ENCODE peak calls at places on chromosomes 1 and 21, in six cellular contexts. L is astrocyte of the spinal cord, B is BE2C, V is stomach, K is H1, I is brain microvascular endothelial cell. O is an unnamed sample.

GRCh38 chr1:180153032-180153431 is 1.6 kb upstream of the QSOX1 start:
- DNase-seq in L (no peak), B (no peak), I (no peak), K (no peak), V (no peak), O (no peak)

GRCh38 chr1:111082421-111083192 is 57.3 kb downstream of the DRAM2 start:
- DNase-seq in V (no peak), B (no peak), I (no peak), L (peak; percentile 10), K (no peak), O (no peak)

GRCh38 chr1:119181236-119181635 is 40.8 kb upstream of the WARS2 start:
- DNase-seq in I (no peak), V (no peak), L (no peak), B (no peak), K (no peak), O (no peak)

GRCh38 chr1:111422546-111423391 is 4.8 kb downstream of the OVGP1 start:
- DNase-seq in I (no peak), L (no peak), B (no peak), K (no peak), V (peak; percentile 64), O (no peak)

GRCh38 chr1:10646347-10646861 is 150.0 kb downstream of the CASZ1 start:
- DNase-seq in I (peak; percentile 68), B (no peak), V (peak; percentile 80), K (no peak), L (peak; percentile 49), O (no peak)

GRCh38 chr21:39612233-39613028 is at the start of gene B3GALT5:
- DNase-seq in K (peak; percentile 33), L (peak; percentile 32), V (no peak), I (no peak), B (no peak), O (no peak)

GRCh38 chr1:180273066-180273465 is 43.0 kb downstream of the LHX4 start:
- DNase-seq in V (no peak), B (no peak), K (no peak), L (no peak), I (no peak), O (no peak)

GRCh38 chr1:31779687-31780086 is 15.5 kb upstream of the ADGRB2 start:
- DNase-seq in L (no peak), I (no peak), B (no peak), V (no peak), K (no peak), O (no peak)

GRCh38 chr1:23202263-23202749 is 15.0 kb downstream of the HTR1D start:
- DNase-seq in L (peak; percentile 72), I (no peak), K (no peak), B (no peak), V (no peak), O (no peak)

GRCh38 chr1:234214129-234214910 is 158.9 kb upstream of the COA6 start:
- DNase-seq in I (no peak), V (no peak), K (no peak), L (peak; percentile 24), B (no peak), O (no peak)

GRCh38 chr21:18168108-18168507 is 76.5 kb upstream of the CHODL start:
- DNase-seq in L (no peak), I (no peak), V (no peak), K (no peak), B (no peak), O (no peak)

GRCh38 chr1:194447635-194448034 is 1261.2 kb upstream of the B3GALT2 start:
- DNase-seq in K (no peak), L (peak; percentile 48), I (no peak), V (no peak), B (no peak), O (no peak)

GRCh38 chr1:222331340-222331739 is 216.6 kb downstream of the HHIPL2 start:
- DNase-seq in B (no peak), K (no peak), L (peak; percentile 72), V (no peak), I (peak; percentile 34), O (no peak)

GRCh38 chr1:236868625-236869467 is 73.8 kb downstream of the MTR start:
- DNase-seq in K (peak; percentile 27), B (peak; percentile 56), L (peak; percentile 77), V (peak; percentile 53), I (peak; percentile 52), O (peak; percentile 24)

GRCh38 chr1:223258751-223259177 is 105.2 kb downstream of the SUSD4 start:
- DNase-seq in L (peak; percentile 55), I (peak; percentile 39), V (peak; percentile 39), K (no peak), B (no peak), O (no peak)

DNA sequence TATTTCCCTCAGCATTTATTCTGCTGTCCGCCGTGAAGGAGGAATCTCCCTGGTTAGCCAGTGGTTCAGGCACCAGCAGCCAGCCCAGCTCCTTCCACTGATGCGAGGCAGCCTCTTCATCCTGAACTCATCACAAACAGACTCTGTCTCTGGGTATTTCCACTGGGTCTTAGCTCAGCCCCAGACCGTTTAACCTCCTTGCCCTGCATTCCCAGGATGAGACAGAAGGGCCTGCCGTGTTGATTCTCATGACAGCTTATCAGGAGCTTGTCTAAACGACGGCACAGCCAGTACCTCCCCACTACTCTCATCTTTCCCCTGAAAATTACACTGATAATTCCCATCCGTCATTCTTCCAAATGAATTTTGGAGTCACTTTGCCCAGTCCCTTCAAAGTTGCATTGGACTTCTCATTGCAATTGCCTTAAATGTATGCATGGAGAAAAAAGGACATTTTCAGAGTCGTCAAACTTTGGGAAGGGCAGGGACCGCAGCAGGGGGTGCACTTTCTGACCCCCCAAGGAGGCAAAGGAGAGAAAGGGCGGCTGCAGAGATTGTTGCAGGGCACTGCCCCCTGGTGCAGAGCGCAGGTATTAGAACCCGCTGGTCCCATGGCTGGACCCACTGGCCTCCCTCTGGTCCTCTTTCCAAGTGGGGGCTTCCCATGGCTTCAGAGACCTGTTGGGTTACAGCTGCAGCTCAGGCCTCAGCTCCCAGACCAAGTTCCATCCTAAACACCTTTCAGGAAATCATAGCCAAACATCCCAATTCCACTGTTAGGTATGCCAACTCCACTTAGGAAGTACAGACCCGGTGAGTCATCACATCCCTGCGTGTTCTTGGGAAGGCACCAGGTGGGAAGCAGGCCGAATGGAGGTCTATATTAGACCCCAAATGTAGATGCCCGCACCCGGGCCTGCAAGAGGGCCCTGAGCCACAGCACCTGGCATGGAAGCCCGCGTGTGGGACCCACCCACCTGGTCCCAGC is 3.7 kb upstream of the MEGF6 start:
- DNase-seq in V (peak; percentile 30), I (no peak), B (no peak), K (no peak), L (peak; percentile 6), O (no peak)
- TF ChIP-seq CTCF in V (peak; percentile 46), I (peak; percentile 80), B (peak; percentile 69), K (peak; percentile 91), L (peak; percentile 80), O (peak; percentile 47)

GRCh38 chr1:172532700-172533510 is at the start of gene SUCO:
- DNase-seq in B (peak; percentile 100), L (peak; percentile 100), V (peak; percentile 100), K (peak; percentile 97), I (peak; percentile 99), O (peak; percentile 99)
- TF ChIP-seq CTCF in B (no peak), L (no peak), V (no peak), K (peak; percentile 1), I (peak; percentile 30), O (no peak)

DNA sequence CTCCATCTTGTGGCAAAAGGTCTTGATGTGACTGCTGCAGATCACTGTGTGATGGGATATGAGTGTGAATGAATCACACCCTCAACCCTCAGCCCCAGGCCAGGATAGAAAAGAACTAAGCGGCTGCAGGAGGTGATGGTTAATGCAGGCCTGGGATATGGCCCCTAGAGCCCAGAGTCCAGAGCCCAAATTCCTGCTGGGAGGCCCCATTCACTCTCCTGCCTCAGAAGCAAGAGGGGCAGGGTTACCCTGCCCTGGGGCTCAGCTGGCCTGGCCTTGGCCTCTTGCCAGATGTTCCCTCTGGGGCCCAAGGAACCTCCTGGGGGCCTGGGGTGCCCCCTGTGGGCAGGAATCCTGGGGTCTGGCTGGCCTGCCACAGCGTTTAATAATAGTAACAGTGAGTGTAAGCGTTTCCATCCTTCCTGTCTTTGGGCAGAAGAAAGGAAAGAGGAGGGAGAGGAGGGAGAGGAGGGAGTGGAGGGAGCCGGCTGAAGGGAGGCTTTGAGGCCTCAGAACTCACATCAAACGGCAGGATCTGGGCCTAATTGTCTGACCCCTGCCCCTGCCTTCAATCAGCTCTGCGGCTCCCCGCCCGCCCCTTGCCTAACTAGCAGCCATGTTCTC is 26.2 kb downstream of the DMAP1 start:
- DNase-seq in L (peak; percentile 40), B (peak; percentile 30), I (peak; percentile 60), V (no peak), K (peak; percentile 38), O (no peak)
- TF ChIP-seq CTCF in L (peak; percentile 42), B (peak; percentile 18), I (peak; percentile 60), V (no peak), K (peak; percentile 24), O (no peak)

DNA sequence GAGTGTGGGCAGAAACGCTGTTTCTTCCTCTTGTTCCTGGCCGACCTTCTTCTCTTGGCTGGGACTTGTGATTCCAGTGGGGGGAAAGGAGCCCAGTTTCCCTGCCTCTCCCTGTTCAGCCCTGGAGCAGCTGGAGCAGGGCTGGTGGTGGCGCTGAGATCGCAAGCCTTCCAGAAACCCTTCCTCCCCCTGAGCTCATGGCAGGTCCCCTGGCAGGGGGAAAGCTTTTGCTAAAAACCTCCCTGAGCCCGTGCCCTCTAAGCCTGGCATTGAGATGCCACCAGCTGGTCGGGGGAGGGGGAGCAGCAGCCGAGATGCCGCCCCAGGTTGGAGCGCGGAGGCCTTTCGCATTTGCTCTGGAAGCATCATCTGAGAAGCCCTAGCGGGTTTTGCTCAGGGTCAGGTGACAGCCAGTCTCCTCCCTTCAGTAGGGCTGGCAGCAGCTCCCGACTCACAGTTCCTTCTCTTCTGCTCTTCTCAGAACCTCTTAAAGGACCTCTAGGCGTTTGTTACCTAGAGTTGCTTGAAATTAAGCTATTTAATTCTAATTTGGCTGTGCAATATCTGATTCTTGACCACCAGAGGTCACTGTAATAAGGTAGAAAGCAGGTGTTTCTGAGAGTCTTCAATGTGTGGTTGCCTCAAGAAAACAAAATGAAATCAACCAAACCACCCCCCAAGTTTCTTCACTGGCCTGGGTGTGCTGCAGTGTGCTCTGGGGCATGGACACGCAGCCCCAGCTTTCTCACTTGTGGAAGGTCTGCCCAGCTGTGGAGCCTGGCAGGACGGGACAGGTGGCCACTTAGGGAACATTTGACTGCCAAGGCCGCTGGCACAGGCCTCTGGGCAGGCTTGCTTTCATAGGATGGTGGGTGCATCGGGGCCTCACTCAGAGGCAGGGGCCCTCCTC is 257.3 kb downstream of the CAMTA1 start:
- DNase-seq in B (no peak), L (peak; percentile 42), K (no peak), I (peak; percentile 7), V (no peak), O (no peak)
- TF ChIP-seq CTCF in B (peak; percentile 48), L (peak; percentile 46), K (peak; percentile 65), I (peak; percentile 60), V (no peak), O (peak; percentile 10)

GRCh38 chr21:37916795-37917142 is 512 bp upstream of the KCNJ6 start:
- DNase-seq in B (peak; percentile 34), V (no peak), K (no peak), I (no peak), L (no peak), O (no peak)

GRCh38 chr21:37917612-37918011 is 1.4 kb upstream of the KCNJ6 start:
- DNase-seq in I (peak; percentile 46), L (peak; percentile 7), K (no peak), B (no peak), V (no peak), O (no peak)

GRCh38 chr21:37915516-37915915 is 741 bp downstream of the KCNJ6 start:
- DNase-seq in I (no peak), B (no peak), V (no peak), L (no peak), K (no peak), O (no peak)

GRCh38 chr21:37914211-37914900 is 1.9 kb downstream of the KCNJ6 start:
- DNase-seq in B (no peak), K (no peak), V (no peak), I (peak; percentile 3), L (peak; percentile 15), O (no peak)

GRCh38 chr21:37915941-37916794 is at the start of gene KCNJ6:
- DNase-seq in V (peak; percentile 35), B (peak; percentile 70), L (peak; percentile 54), K (no peak), I (peak; percentile 25), O (no peak)
- TF ChIP-seq CTCF in V (peak; percentile 27), B (peak; percentile 59), L (peak; percentile 80), K (peak; percentile 89), I (peak; percentile 81), O (no peak)

O was measured in natural killer cell.